ENCODE peak calls at places on chromosomes 7 and 10, in ten cellular contexts. T is HT1080; Q is AG20443; J is AG09309; L is HT-29; F is kidney epithelial cell; K is DMS79; Y is AML-193; A is activated CD8-positive, alpha-beta memory T cell treated with anti-CD3 and anti-CD28 coated beads, Interleukin-2, amount 50 U/mL, for 4 hours; I is suprapubic skin. O is an unnamed sample.
A peak's percentile ranks its signal among the peaks of the same experiment; 100 is the strongest.

GRCh38 chr10:21976280-21976679 is 27.2 kb downstream of the DNAJC1 start:
- DNase-seq in T (no peak), Q (no peak), J (no peak), L (no peak), F (no peak), K (no peak), Y (no peak), A (no peak), I (no peak), O (no peak)

GRCh38 chr10:11201911-11202310 is 184.2 kb downstream of the CELF2 start:
- DNase-seq in T (no peak), Q (no peak), J (no peak), L (no peak), F (no peak), K (no peak), Y (no peak), A (no peak), I (no peak), O (no peak)

GRCh38 chr7:150451833-150452431 is 1.5 kb downstream of the GIMAP8 start:
- DNase-seq in T (no peak), Q (no peak), J (no peak), L (no peak), F (no peak), K (no peak), Y (no peak), A (no peak), I (no peak), O (no peak)

GRCh38 chr10:9096288-9096687 is 1041.8 kb downstream of the GATA3 start:
- DNase-seq in T (no peak), Q (no peak), J (no peak), L (no peak), F (no peak), K (no peak), Y (no peak), A (peak; percentile 19), I (no peak), O (no peak)

GRCh38 chr7:107966701-107967100 is 36.3 kb downstream of the LAMB1 start:
- DNase-seq in T (peak; percentile 94), Q (peak; percentile 78), J (no peak), L (peak; percentile 6), F (peak; percentile 79), K (no peak), Y (no peak), A (no peak), I (no peak), O (no peak)

GRCh38 chr7:95793658-95794057 is 21.3 kb downstream of the DYNC1I1 start:
- DNase-seq in T (no peak), Q (no peak), J (no peak), L (no peak), F (no peak), K (no peak), Y (no peak), A (no peak), I (no peak), O (no peak)

GRCh38 chr7:139068543-139069399 is 32.9 kb upstream of the ZC3HAV1L start:
- DNase-seq in T (no peak), Q (no peak), J (no peak), L (no peak), F (no peak), K (no peak), Y (no peak), A (no peak), I (no peak), O (no peak)

GRCh38 chr7:36305648-36306047 is 84.0 kb upstream of the ANLN start:
- DNase-seq in T (no peak), Q (no peak), J (no peak), L (no peak), F (no peak), K (no peak), Y (no peak), A (no peak), I (peak; percentile 15), O (no peak)

GRCh38 chr10:73168486-73168844 is 546 bp downstream of the FAM149B1 start:
- DNase-seq in T (no peak), Q (no peak), J (no peak), L (no peak), F (no peak), K (no peak), Y (no peak), A (no peak), I (no peak), O (no peak)

GRCh38 chr7:47038621-47039020 is 543.3 kb downstream of the TNS3 start:
- DNase-seq in T (no peak), Q (no peak), J (no peak), L (no peak), F (no peak), K (no peak), Y (no peak), A (no peak), I (no peak), O (no peak)

GRCh38 chr7:148916186-148916585 is 32.1 kb upstream of the EZH2 start:
- DNase-seq in T (no peak), Q (peak; percentile 60), J (peak; percentile 63), L (no peak), F (no peak), K (no peak), Y (no peak), A (no peak), I (no peak), O (no peak)

GRCh38 chr10:24866615-24867583 is 85.5 kb downstream of the PRTFDC1 start:
- DNase-seq in T (peak; percentile 68), Q (peak; percentile 63), J (peak; percentile 21), L (no peak), F (no peak), K (no peak), Y (no peak), A (no peak), I (no peak), O (no peak)

GRCh38 chr10:476458-476780 is 213.0 kb downstream of the DIP2C start:
- DNase-seq in T (no peak), Q (no peak), J (no peak), L (no peak), F (no peak), K (no peak), Y (no peak), A (no peak), I (no peak), O (no peak)

GRCh38 chr10:24730811-24731210 is 7.1 kb upstream of the ARHGAP21 start:
- DNase-seq in T (no peak), Q (no peak), J (no peak), L (no peak), F (no peak), K (no peak), Y (no peak), A (no peak), I (no peak), O (no peak)

GRCh38 chr10:42454313-42454712 is 184.1 kb downstream of the ZNF33B start:
- DNase-seq in T (no peak), Q (no peak), J (no peak), L (no peak), F (no peak), K (no peak), Y (no peak), A (no peak), I (no peak), O (no peak)

GRCh38 chr10:49615213-49615612 is 1.4 kb downstream of the CHAT start:
- DNase-seq in T (no peak), Q (no peak), J (no peak), L (no peak), F (no peak), K (no peak), Y (no peak), A (no peak), I (peak; percentile 51), O (no peak)

GRCh38 chr7:142646274-142646895 is 102.9 kb upstream of the PRSS1 start:
- DNase-seq in T (no peak), Q (no peak), J (no peak), L (no peak), F (no peak), K (no peak), Y (peak; percentile 40), A (no peak), I (no peak), O (no peak)

GRCh38 chr7:2646680-2647571 is 15.1 kb downstream of the TTYH3 start:
- DNase-seq in T (no peak), Q (no peak), J (no peak), L (no peak), F (no peak), K (no peak), Y (no peak), A (no peak), I (no peak), O (no peak)

GRCh38 chr7:65438593-65438992 is 64.9 kb downstream of the ZNF92 start:
- DNase-seq in T (peak; percentile 80), Q (peak; percentile 68), J (peak; percentile 78), L (no peak), F (peak; percentile 88), K (no peak), Y (no peak), A (no peak), I (no peak), O (no peak)

GRCh38 chr7:99607548-99607947 is 9.2 kb upstream of the ZSCAN25 start:
- DNase-seq in T (no peak), Q (no peak), J (no peak), L (no peak), F (no peak), K (no peak), Y (no peak), A (no peak), I (no peak), O (no peak)

GRCh38 chr7:131251371-131251770 is 76.3 kb upstream of the MKLN1 start:
- DNase-seq in T (no peak), Q (no peak), J (no peak), L (no peak), F (no peak), K (no peak), Y (no peak), A (no peak), I (no peak), O (no peak)

GRCh38 chr7:96320437-96320836 is 1.5 kb downstream of the SLC25A13 start:
- DNase-seq in T (no peak), Q (no peak), J (no peak), L (no peak), F (no peak), K (no peak), Y (no peak), A (no peak), I (no peak), O (no peak)

GRCh38 chr7:10239643-10240345 is 733.9 kb upstream of the PHF14 start:
- DNase-seq in T (no peak), Q (no peak), J (no peak), L (no peak), F (no peak), K (no peak), Y (no peak), A (no peak), I (no peak), O (no peak)

GRCh38 chr7:76268376-76268775 is 34.1 kb upstream of the HSPB1 start:
- DNase-seq in T (no peak), Q (no peak), J (no peak), L (no peak), F (no peak), K (no peak), Y (no peak), A (no peak), I (no peak), O (no peak)

O was measured in natural killer cell treated with Interleukin-12 subunit alpha and Interleukin-12 subunit beta and Interleukin-15 and Interleukin-18, amount 100 ng/mL, for 72 hours.